ENCODE peak calls at places on chromosomes 5 and 9, in nine cellular contexts. One of them, this sample, is unnamed.

GRCh38 chr9:136015656-136016055 is 54.5 kb upstream of the UBAC1 start:
- DNase-seq in A549: no peak
- DNase-seq in cardiac muscle cell: no peak
- DNase-seq in CD8-positive, alpha-beta T cell: no peak
- DNase-seq in OCI-LY7: no peak
- DNase-seq in mucosa of descending colon: no peak
- DNase-seq in uterus: peak
- DNase-seq in epithelial cell of proximal tubule: no peak
- DNase-seq in CD4-positive, alpha-beta T cell: peak
- DNase-seq in this sample: no peak

GRCh38 chr5:156460496-156460895 is 133.5 kb downstream of the SGCD start:
- DNase-seq in A549: no peak
- DNase-seq in cardiac muscle cell: no peak
- DNase-seq in CD8-positive, alpha-beta T cell: no peak
- DNase-seq in OCI-LY7: no peak
- DNase-seq in mucosa of descending colon: no peak
- DNase-seq in uterus: no peak
- DNase-seq in epithelial cell of proximal tubule: no peak
- DNase-seq in CD4-positive, alpha-beta T cell: no peak
- DNase-seq in this sample: no peak

GRCh38 chr5:1052076-1052475 is 43.5 kb downstream of the NKD2 start:
- DNase-seq in A549: no peak
- DNase-seq in cardiac muscle cell: no peak
- DNase-seq in CD8-positive, alpha-beta T cell: no peak
- DNase-seq in OCI-LY7: no peak
- DNase-seq in mucosa of descending colon: no peak
- DNase-seq in uterus: no peak
- DNase-seq in epithelial cell of proximal tubule: no peak
- DNase-seq in CD4-positive, alpha-beta T cell: no peak
- DNase-seq in this sample: no peak

GRCh38 chr9:94096819-94097577 is 12.7 kb downstream of the PTPDC1 start:
- DNase-seq in A549: no peak
- DNase-seq in cardiac muscle cell: no peak
- DNase-seq in CD8-positive, alpha-beta T cell: no peak
- DNase-seq in OCI-LY7: no peak
- DNase-seq in mucosa of descending colon: no peak
- DNase-seq in uterus: no peak
- DNase-seq in epithelial cell of proximal tubule: no peak
- DNase-seq in CD4-positive, alpha-beta T cell: no peak
- DNase-seq in this sample: no peak

GRCh38 chr5:146390469-146390868 is 51.8 kb downstream of the POU4F3 start:
- DNase-seq in A549: peak
- DNase-seq in cardiac muscle cell: no peak
- DNase-seq in CD8-positive, alpha-beta T cell: no peak
- DNase-seq in OCI-LY7: no peak
- DNase-seq in mucosa of descending colon: no peak
- DNase-seq in uterus: no peak
- DNase-seq in epithelial cell of proximal tubule: no peak
- DNase-seq in CD4-positive, alpha-beta T cell: no peak
- DNase-seq in this sample: no peak

GRCh38 chr5:61623401-61624069 is 291.5 kb downstream of the ZSWIM6 start:
- DNase-seq in A549: peak
- DNase-seq in cardiac muscle cell: no peak
- DNase-seq in CD8-positive, alpha-beta T cell: no peak
- DNase-seq in OCI-LY7: no peak
- DNase-seq in mucosa of descending colon: peak
- DNase-seq in uterus: no peak
- DNase-seq in epithelial cell of proximal tubule: no peak
- DNase-seq in CD4-positive, alpha-beta T cell: no peak
- DNase-seq in this sample: no peak

GRCh38 chr9:97956365-97956764 is 18.4 kb upstream of the HEMGN start:
- DNase-seq in A549: no peak
- DNase-seq in cardiac muscle cell: no peak
- DNase-seq in CD8-positive, alpha-beta T cell: no peak
- DNase-seq in OCI-LY7: no peak
- DNase-seq in mucosa of descending colon: no peak
- DNase-seq in uterus: no peak
- DNase-seq in epithelial cell of proximal tubule: no peak
- DNase-seq in CD4-positive, alpha-beta T cell: no peak
- DNase-seq in this sample: no peak

GRCh38 chr5:97133106-97133505 is 9.3 kb downstream of the LIX1 start:
- DNase-seq in A549: no peak
- DNase-seq in cardiac muscle cell: peak
- DNase-seq in CD8-positive, alpha-beta T cell: no peak
- DNase-seq in OCI-LY7: peak
- DNase-seq in mucosa of descending colon: no peak
- DNase-seq in uterus: no peak
- DNase-seq in epithelial cell of proximal tubule: no peak
- DNase-seq in CD4-positive, alpha-beta T cell: no peak
- DNase-seq in this sample: no peak

GRCh38 chr5:94863951-94864350 is 245.5 kb downstream of the SLF1 start:
- DNase-seq in A549: no peak
- DNase-seq in cardiac muscle cell: no peak
- DNase-seq in CD8-positive, alpha-beta T cell: no peak
- DNase-seq in OCI-LY7: no peak
- DNase-seq in mucosa of descending colon: no peak
- DNase-seq in uterus: no peak
- DNase-seq in epithelial cell of proximal tubule: no peak
- DNase-seq in CD4-positive, alpha-beta T cell: no peak
- DNase-seq in this sample: no peak

GRCh38 chr9:69745716-69746538 is 13.9 kb downstream of the PTAR1 start:
- DNase-seq in A549: peak
- DNase-seq in cardiac muscle cell: peak
- DNase-seq in CD8-positive, alpha-beta T cell: no peak
- DNase-seq in OCI-LY7: no peak
- DNase-seq in mucosa of descending colon: no peak
- DNase-seq in uterus: no peak
- DNase-seq in epithelial cell of proximal tubule: no peak
- DNase-seq in CD4-positive, alpha-beta T cell: no peak
- DNase-seq in this sample: no peak

GRCh38 chr9:78605029-78605930 is 308.4 kb downstream of the PSAT1 start:
- DNase-seq in A549: no peak
- DNase-seq in cardiac muscle cell: peak
- DNase-seq in CD8-positive, alpha-beta T cell: no peak
- DNase-seq in OCI-LY7: no peak
- DNase-seq in mucosa of descending colon: no peak
- DNase-seq in uterus: no peak
- DNase-seq in epithelial cell of proximal tubule: no peak
- DNase-seq in CD4-positive, alpha-beta T cell: no peak
- DNase-seq in this sample: no peak

GRCh38 chr5:18305288-18305899 is 671.1 kb downstream of the TAF11L14 start:
- DNase-seq in A549: peak
- DNase-seq in cardiac muscle cell: peak
- DNase-seq in CD8-positive, alpha-beta T cell: no peak
- DNase-seq in OCI-LY7: peak
- DNase-seq in mucosa of descending colon: peak
- DNase-seq in uterus: no peak
- DNase-seq in epithelial cell of proximal tubule: no peak
- DNase-seq in CD4-positive, alpha-beta T cell: no peak
- DNase-seq in this sample: peak

GRCh38 chr5:154968953-154969352 is 28.1 kb downstream of the MRPL22 start:
- DNase-seq in A549: no peak
- DNase-seq in cardiac muscle cell: no peak
- DNase-seq in CD8-positive, alpha-beta T cell: no peak
- DNase-seq in OCI-LY7: no peak
- DNase-seq in mucosa of descending colon: no peak
- DNase-seq in uterus: no peak
- DNase-seq in epithelial cell of proximal tubule: no peak
- DNase-seq in CD4-positive, alpha-beta T cell: no peak
- DNase-seq in this sample: no peak

GRCh38 chr5:56950626-56951130 is 1.2 kb downstream of the MIER3 start:
- DNase-seq in A549: peak
- DNase-seq in cardiac muscle cell: peak
- DNase-seq in CD8-positive, alpha-beta T cell: peak
- DNase-seq in OCI-LY7: peak
- DNase-seq in mucosa of descending colon: peak
- DNase-seq in uterus: peak
- DNase-seq in epithelial cell of proximal tubule: no peak
- DNase-seq in CD4-positive, alpha-beta T cell: peak
- DNase-seq in this sample: peak

GRCh38 chr5:139578348-139578724 is 17.2 kb downstream of the UBE2D2 start:
- DNase-seq in A549: no peak
- DNase-seq in cardiac muscle cell: no peak
- DNase-seq in CD8-positive, alpha-beta T cell: no peak
- DNase-seq in OCI-LY7: no peak
- DNase-seq in mucosa of descending colon: no peak
- DNase-seq in uterus: no peak
- DNase-seq in epithelial cell of proximal tubule: no peak
- DNase-seq in CD4-positive, alpha-beta T cell: no peak
- DNase-seq in this sample: no peak

GRCh38 chr9:22050924-22051323 is 41.8 kb upstream of the CDKN2B start:
- DNase-seq in A549: no peak
- DNase-seq in cardiac muscle cell: no peak
- DNase-seq in CD8-positive, alpha-beta T cell: peak
- DNase-seq in OCI-LY7: peak
- DNase-seq in mucosa of descending colon: no peak
- DNase-seq in uterus: no peak
- DNase-seq in epithelial cell of proximal tubule: no peak
- DNase-seq in CD4-positive, alpha-beta T cell: no peak
- DNase-seq in this sample: peak

GRCh38 chr9:38380872-38381534 is 11.5 kb upstream of the ALDH1B1 start:
- DNase-seq in A549: peak
- DNase-seq in cardiac muscle cell: no peak
- DNase-seq in CD8-positive, alpha-beta T cell: no peak
- DNase-seq in OCI-LY7: no peak
- DNase-seq in mucosa of descending colon: no peak
- DNase-seq in uterus: no peak
- DNase-seq in epithelial cell of proximal tubule: peak
- DNase-seq in CD4-positive, alpha-beta T cell: no peak
- DNase-seq in this sample: no peak

GRCh38 chr9:137175345-137175961 is 3.6 kb upstream of the TMEM210 start:
- DNase-seq in A549: no peak
- DNase-seq in cardiac muscle cell: no peak
- DNase-seq in CD8-positive, alpha-beta T cell: no peak
- DNase-seq in OCI-LY7: no peak
- DNase-seq in mucosa of descending colon: no peak
- DNase-seq in uterus: no peak
- DNase-seq in epithelial cell of proximal tubule: no peak
- DNase-seq in CD4-positive, alpha-beta T cell: no peak
- DNase-seq in this sample: no peak
- TF ChIP-seq CTCF in A549: no peak
- TF ChIP-seq CTCF in cardiac muscle cell: peak
- TF ChIP-seq CTCF in CD8-positive, alpha-beta T cell: no peak
- TF ChIP-seq CTCF in OCI-LY7: peak
- TF ChIP-seq CTCF in mucosa of descending colon: no peak
- TF ChIP-seq CTCF in uterus: no peak
- TF ChIP-seq CTCF in epithelial cell of proximal tubule: peak
- TF ChIP-seq CTCF in CD4-positive, alpha-beta T cell: peak
- TF ChIP-seq CTCF in this sample: peak

DNA sequence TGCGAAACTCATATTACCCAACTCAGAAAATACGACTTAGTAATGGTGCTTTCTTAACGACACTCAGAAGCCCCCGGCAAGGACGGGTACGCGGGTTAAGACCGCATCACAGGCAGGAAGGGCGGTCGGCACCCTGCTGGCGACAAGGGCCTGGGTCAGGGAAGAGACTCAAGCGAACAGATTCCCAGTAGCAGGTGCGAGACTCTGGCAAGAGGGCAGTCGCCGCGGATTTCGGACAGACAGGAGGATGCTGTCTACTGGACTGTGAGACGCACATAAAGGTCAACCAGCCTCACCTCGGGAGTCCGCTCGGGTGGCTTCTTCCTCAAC is 398 bp downstream of the RAPGEF6 start:
- DNase-seq in A549: peak
- DNase-seq in cardiac muscle cell: peak
- DNase-seq in CD8-positive, alpha-beta T cell: peak
- DNase-seq in OCI-LY7: peak
- DNase-seq in mucosa of descending colon: no peak
- DNase-seq in uterus: no peak
- DNase-seq in epithelial cell of proximal tubule: no peak
- DNase-seq in CD4-positive, alpha-beta T cell: peak
- DNase-seq in this sample: no peak
- TF ChIP-seq CTCF in A549: no peak
- TF ChIP-seq CTCF in cardiac muscle cell: peak
- TF ChIP-seq CTCF in CD8-positive, alpha-beta T cell: no peak
- TF ChIP-seq CTCF in OCI-LY7: peak
- TF ChIP-seq CTCF in mucosa of descending colon: no peak
- TF ChIP-seq CTCF in uterus: no peak
- TF ChIP-seq CTCF in epithelial cell of proximal tubule: peak
- TF ChIP-seq CTCF in CD4-positive, alpha-beta T cell: peak
- TF ChIP-seq CTCF in this sample: no peak

DNA sequence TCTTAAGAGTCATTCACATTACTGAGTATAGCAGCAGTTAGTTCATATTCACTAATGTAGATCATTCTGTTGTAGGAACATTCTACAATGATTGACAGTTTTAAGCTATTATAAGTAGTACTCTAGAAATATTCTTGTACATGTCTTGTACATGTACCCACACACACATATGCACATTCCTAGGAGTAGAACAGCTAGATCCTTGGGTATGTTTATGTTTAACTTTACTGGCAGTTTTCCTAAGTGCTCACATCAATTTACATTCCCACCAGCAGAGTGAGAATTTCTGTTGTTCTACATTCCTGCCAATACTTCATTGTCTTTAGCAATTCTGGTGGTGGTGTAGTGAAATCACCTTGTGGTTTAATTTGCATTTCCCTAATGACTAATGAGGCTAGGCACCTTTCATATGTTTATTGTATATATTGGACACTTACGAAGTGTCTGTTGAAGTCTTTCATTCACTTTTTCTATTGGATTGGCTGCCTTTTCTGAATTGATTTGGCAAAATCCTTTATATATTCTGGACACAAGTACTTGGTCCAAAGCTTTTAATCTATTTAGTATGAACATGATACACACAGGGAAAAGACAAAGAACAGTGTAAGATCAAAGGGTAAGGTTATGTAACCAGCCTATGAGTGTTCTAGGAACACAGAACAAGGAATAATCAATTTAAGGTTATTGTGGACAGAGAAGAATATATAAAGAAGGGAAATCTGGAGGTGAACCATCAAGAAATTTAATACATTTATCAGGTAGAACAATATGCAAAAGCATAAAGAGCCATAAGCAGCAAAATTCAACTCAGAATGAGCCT is 95.6 kb downstream of the MLLT3 start:
- DNase-seq in A549: no peak
- DNase-seq in cardiac muscle cell: peak
- DNase-seq in CD8-positive, alpha-beta T cell: no peak
- DNase-seq in OCI-LY7: no peak
- DNase-seq in mucosa of descending colon: no peak
- DNase-seq in uterus: no peak
- DNase-seq in epithelial cell of proximal tubule: peak
- DNase-seq in CD4-positive, alpha-beta T cell: no peak
- DNase-seq in this sample: no peak
- TF ChIP-seq CTCF in A549: no peak
- TF ChIP-seq CTCF in cardiac muscle cell: no peak
- TF ChIP-seq CTCF in CD8-positive, alpha-beta T cell: no peak
- TF ChIP-seq CTCF in OCI-LY7: no peak
- TF ChIP-seq CTCF in mucosa of descending colon: no peak
- TF ChIP-seq CTCF in uterus: no peak
- TF ChIP-seq CTCF in epithelial cell of proximal tubule: peak
- TF ChIP-seq CTCF in CD4-positive, alpha-beta T cell: no peak
- TF ChIP-seq CTCF in this sample: no peak

DNA sequence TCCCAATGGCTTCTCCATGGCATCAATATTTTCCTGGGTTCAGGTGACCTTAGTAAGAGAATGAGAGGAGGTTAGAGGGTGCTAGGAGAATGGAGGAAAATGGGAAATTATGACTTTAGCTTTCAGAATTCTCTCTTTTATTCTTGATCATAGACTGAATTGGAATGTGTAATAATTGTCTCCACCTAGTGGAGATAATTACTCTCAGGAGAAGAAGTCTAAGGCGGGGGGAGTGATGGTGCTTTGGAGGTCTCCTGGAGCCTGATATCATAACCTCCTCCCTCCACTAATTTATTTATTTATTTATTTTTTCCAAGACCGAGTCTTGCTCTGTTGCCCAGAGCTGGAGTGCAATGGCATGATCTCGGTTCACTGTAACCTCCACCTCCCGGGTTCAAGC is 221.3 kb downstream of the GRIA1 start:
- DNase-seq in A549: no peak
- DNase-seq in cardiac muscle cell: no peak
- DNase-seq in CD8-positive, alpha-beta T cell: no peak
- DNase-seq in OCI-LY7: peak
- DNase-seq in mucosa of descending colon: no peak
- DNase-seq in uterus: no peak
- DNase-seq in epithelial cell of proximal tubule: no peak
- DNase-seq in CD4-positive, alpha-beta T cell: no peak
- DNase-seq in this sample: no peak
- TF ChIP-seq CTCF in A549: no peak
- TF ChIP-seq CTCF in cardiac muscle cell: no peak
- TF ChIP-seq CTCF in CD8-positive, alpha-beta T cell: no peak
- TF ChIP-seq CTCF in OCI-LY7: peak
- TF ChIP-seq CTCF in mucosa of descending colon: no peak
- TF ChIP-seq CTCF in uterus: no peak
- TF ChIP-seq CTCF in epithelial cell of proximal tubule: peak
- TF ChIP-seq CTCF in CD4-positive, alpha-beta T cell: no peak
- TF ChIP-seq CTCF in this sample: no peak

This sample was measured in GM13977.